ENCODE peak calls at places on chromosomes 2 and 18, in five cellular contexts. One of them, this sample, is unnamed.

GRCh38 chr2:128644745-128645256 is 326.1 kb upstream of the HS6ST1 start:
- DNase-seq in pulmonary artery endothelial cell: no peak
- DNase-seq in AG08396: no peak
- DNase-seq in activated CD4-positive, alpha-beta T cell treated with anti-CD3 and anti-CD28 coated beads, Interleukin-2, amount 50 U/mL, for 1 hour: no peak
- DNase-seq in AG20443: no peak
- DNase-seq in this sample: peak; percentile 38

GRCh38 chr18:63979409-63979908 is 9.6 kb downstream of the SERPINB8 start:
- DNase-seq in pulmonary artery endothelial cell: peak; percentile 26
- DNase-seq in AG08396: peak; percentile 71
- DNase-seq in activated CD4-positive, alpha-beta T cell treated with anti-CD3 and anti-CD28 coated beads, Interleukin-2, amount 50 U/mL, for 1 hour: peak; percentile 16
- DNase-seq in AG20443: peak; percentile 79
- DNase-seq in this sample: no peak

GRCh38 chr2:195601361-195601760 is 55.7 kb upstream of the SLC39A10 start:
- DNase-seq in pulmonary artery endothelial cell: no peak
- DNase-seq in AG08396: no peak
- DNase-seq in activated CD4-positive, alpha-beta T cell treated with anti-CD3 and anti-CD28 coated beads, Interleukin-2, amount 50 U/mL, for 1 hour: no peak
- DNase-seq in AG20443: peak; percentile 23
- DNase-seq in this sample: no peak

GRCh38 chr2:48092846-48093498 is 186.7 kb upstream of the FBXO11 start:
- DNase-seq in pulmonary artery endothelial cell: no peak
- DNase-seq in AG08396: no peak
- DNase-seq in activated CD4-positive, alpha-beta T cell treated with anti-CD3 and anti-CD28 coated beads, Interleukin-2, amount 50 U/mL, for 1 hour: no peak
- DNase-seq in AG20443: peak; percentile 51
- DNase-seq in this sample: no peak

GRCh38 chr2:239975665-239976064 is 49.5 kb downstream of the NDUFA10 start:
- DNase-seq in pulmonary artery endothelial cell: no peak
- DNase-seq in AG08396: no peak
- DNase-seq in activated CD4-positive, alpha-beta T cell treated with anti-CD3 and anti-CD28 coated beads, Interleukin-2, amount 50 U/mL, for 1 hour: no peak
- DNase-seq in AG20443: no peak
- DNase-seq in this sample: no peak

GRCh38 chr2:236653863-236654262 is 84.2 kb downstream of the ACKR3 start:
- DNase-seq in pulmonary artery endothelial cell: no peak
- DNase-seq in AG08396: no peak
- DNase-seq in activated CD4-positive, alpha-beta T cell treated with anti-CD3 and anti-CD28 coated beads, Interleukin-2, amount 50 U/mL, for 1 hour: no peak
- DNase-seq in AG20443: no peak
- DNase-seq in this sample: no peak

GRCh38 chr2:121974919-121975654 is 219.6 kb downstream of the TSN start:
- DNase-seq in pulmonary artery endothelial cell: peak; percentile 20
- DNase-seq in AG08396: peak; percentile 77
- DNase-seq in activated CD4-positive, alpha-beta T cell treated with anti-CD3 and anti-CD28 coated beads, Interleukin-2, amount 50 U/mL, for 1 hour: peak; percentile 24
- DNase-seq in AG20443: peak; percentile 83
- DNase-seq in this sample: no peak

GRCh38 chr18:27778441-27778840 is 398.5 kb downstream of the CDH2 start:
- DNase-seq in pulmonary artery endothelial cell: no peak
- DNase-seq in AG08396: no peak
- DNase-seq in activated CD4-positive, alpha-beta T cell treated with anti-CD3 and anti-CD28 coated beads, Interleukin-2, amount 50 U/mL, for 1 hour: no peak
- DNase-seq in AG20443: peak; percentile 12
- DNase-seq in this sample: no peak

GRCh38 chr2:235048549-235048948 is 96.7 kb downstream of the SH3BP4 start:
- DNase-seq in pulmonary artery endothelial cell: no peak
- DNase-seq in AG08396: no peak
- DNase-seq in activated CD4-positive, alpha-beta T cell treated with anti-CD3 and anti-CD28 coated beads, Interleukin-2, amount 50 U/mL, for 1 hour: no peak
- DNase-seq in AG20443: no peak
- DNase-seq in this sample: no peak

GRCh38 chr2:31086585-31086984 is 51.7 kb downstream of the GALNT14 start:
- DNase-seq in pulmonary artery endothelial cell: no peak
- DNase-seq in AG08396: no peak
- DNase-seq in activated CD4-positive, alpha-beta T cell treated with anti-CD3 and anti-CD28 coated beads, Interleukin-2, amount 50 U/mL, for 1 hour: no peak
- DNase-seq in AG20443: no peak
- DNase-seq in this sample: no peak

GRCh38 chr2:75021672-75022071 is 63.2 kb downstream of the POLE4 start:
- DNase-seq in pulmonary artery endothelial cell: no peak
- DNase-seq in AG08396: peak; percentile 63
- DNase-seq in activated CD4-positive, alpha-beta T cell treated with anti-CD3 and anti-CD28 coated beads, Interleukin-2, amount 50 U/mL, for 1 hour: no peak
- DNase-seq in AG20443: peak; percentile 76
- DNase-seq in this sample: no peak

GRCh38 chr2:11077411-11077810 is 77.9 kb upstream of the SLC66A3 start:
- DNase-seq in pulmonary artery endothelial cell: no peak
- DNase-seq in AG08396: no peak
- DNase-seq in activated CD4-positive, alpha-beta T cell treated with anti-CD3 and anti-CD28 coated beads, Interleukin-2, amount 50 U/mL, for 1 hour: no peak
- DNase-seq in AG20443: no peak
- DNase-seq in this sample: no peak

GRCh38 chr2:180781276-180781675 is 199.1 kb upstream of the UBE2E3 start:
- DNase-seq in pulmonary artery endothelial cell: no peak
- DNase-seq in AG08396: no peak
- DNase-seq in activated CD4-positive, alpha-beta T cell treated with anti-CD3 and anti-CD28 coated beads, Interleukin-2, amount 50 U/mL, for 1 hour: no peak
- DNase-seq in AG20443: no peak
- DNase-seq in this sample: no peak

GRCh38 chr2:46540496-46541342 is 61.4 kb downstream of the TMEM247 start:
- DNase-seq in pulmonary artery endothelial cell: no peak
- DNase-seq in AG08396: peak; percentile 47
- DNase-seq in activated CD4-positive, alpha-beta T cell treated with anti-CD3 and anti-CD28 coated beads, Interleukin-2, amount 50 U/mL, for 1 hour: no peak
- DNase-seq in AG20443: peak; percentile 67
- DNase-seq in this sample: no peak

This sample was measured in upper lobe of right lung.